ENCODE peak calls at places on chromosomes 2 and 18, in eight cellular contexts. One of them, this sample, is unnamed.

GRCh38 chr2:203840816-203841215 is 26.8 kb upstream of the CTLA4 start:
- DNase-seq in cardiac fibroblast: no peak
- DNase-seq in HL-60: no peak
- DNase-seq in IMR-90: no peak
- DNase-seq in PC-3: no peak
- DNase-seq in dorsolateral prefrontal cortex: no peak
- DNase-seq in uterus: no peak
- DNase-seq in breast epithelium: no peak
- DNase-seq in this sample: no peak

GRCh38 chr2:219661955-219662395 is 34.5 kb downstream of the SLC4A3 start:
- DNase-seq in breast epithelium: no peak
- DNase-seq in PC-3: peak; percentile 71
- DNase-seq in cardiac fibroblast: peak; percentile 72
- DNase-seq in IMR-90: peak; percentile 75
- DNase-seq in HL-60: no peak
- DNase-seq in dorsolateral prefrontal cortex: no peak
- DNase-seq in uterus: no peak
- DNase-seq in this sample: peak; percentile 32

GRCh38 chr2:225270861-225271260 is 128.6 kb upstream of the NYAP2 start:
- DNase-seq in PC-3: peak; percentile 83
- DNase-seq in uterus: no peak
- DNase-seq in cardiac fibroblast: peak; percentile 22
- DNase-seq in HL-60: peak; percentile 61
- DNase-seq in breast epithelium: no peak
- DNase-seq in IMR-90: peak; percentile 53
- DNase-seq in dorsolateral prefrontal cortex: no peak
- DNase-seq in this sample: peak; percentile 76

GRCh38 chr2:158097481-158097880 is 4.2 kb upstream of the UPP2 start:
- DNase-seq in HL-60: no peak
- DNase-seq in PC-3: no peak
- DNase-seq in dorsolateral prefrontal cortex: no peak
- DNase-seq in breast epithelium: no peak
- DNase-seq in cardiac fibroblast: no peak
- DNase-seq in IMR-90: no peak
- DNase-seq in uterus: no peak
- DNase-seq in this sample: no peak

GRCh38 chr2:241490444-241490760 is 18.0 kb downstream of the STK25 start:
- DNase-seq in breast epithelium: no peak
- DNase-seq in dorsolateral prefrontal cortex: no peak
- DNase-seq in HL-60: no peak
- DNase-seq in IMR-90: peak; percentile 16
- DNase-seq in cardiac fibroblast: no peak
- DNase-seq in uterus: no peak
- DNase-seq in PC-3: no peak
- DNase-seq in this sample: no peak

GRCh38 chr18:32469190-32469611 is 1.5 kb downstream of the GAREM1 start:
- DNase-seq in PC-3: peak; percentile 23
- DNase-seq in breast epithelium: no peak
- DNase-seq in cardiac fibroblast: peak; percentile 59
- DNase-seq in dorsolateral prefrontal cortex: peak; percentile 59
- DNase-seq in uterus: peak; percentile 21
- DNase-seq in HL-60: no peak
- DNase-seq in IMR-90: peak; percentile 36
- DNase-seq in this sample: peak; percentile 25

GRCh38 chr2:47025969-47026610 is 110.5 kb upstream of the MCFD2 start:
- DNase-seq in uterus: no peak
- DNase-seq in PC-3: no peak
- DNase-seq in breast epithelium: no peak
- DNase-seq in IMR-90: no peak
- DNase-seq in dorsolateral prefrontal cortex: no peak
- DNase-seq in cardiac fibroblast: no peak
- DNase-seq in HL-60: no peak
- DNase-seq in this sample: no peak

GRCh38 chr18:63725682-63726480 is 23.1 kb downstream of the SERPINB11 start:
- DNase-seq in IMR-90: no peak
- DNase-seq in HL-60: no peak
- DNase-seq in PC-3: no peak
- DNase-seq in dorsolateral prefrontal cortex: no peak
- DNase-seq in breast epithelium: no peak
- DNase-seq in uterus: no peak
- DNase-seq in cardiac fibroblast: no peak
- DNase-seq in this sample: peak; percentile 63

GRCh38 chr2:147198651-147199171 is 646.1 kb upstream of the ACVR2A start:
- DNase-seq in HL-60: no peak
- DNase-seq in IMR-90: no peak
- DNase-seq in cardiac fibroblast: no peak
- DNase-seq in breast epithelium: no peak
- DNase-seq in uterus: no peak
- DNase-seq in PC-3: no peak
- DNase-seq in dorsolateral prefrontal cortex: no peak
- DNase-seq in this sample: no peak

GRCh38 chr2:46196871-46197462 is 100.2 kb upstream of the EPAS1 start:
- DNase-seq in IMR-90: no peak
- DNase-seq in PC-3: no peak
- DNase-seq in dorsolateral prefrontal cortex: no peak
- DNase-seq in uterus: no peak
- DNase-seq in breast epithelium: no peak
- DNase-seq in HL-60: no peak
- DNase-seq in cardiac fibroblast: peak; percentile 35
- DNase-seq in this sample: no peak

GRCh38 chr2:219541611-219542180 is 1.9 kb downstream of the CHPF start:
- DNase-seq in IMR-90: peak; percentile 56
- DNase-seq in uterus: peak; percentile 68
- DNase-seq in breast epithelium: peak; percentile 84
- DNase-seq in cardiac fibroblast: peak; percentile 68
- DNase-seq in HL-60: peak; percentile 84
- DNase-seq in PC-3: peak; percentile 91
- DNase-seq in dorsolateral prefrontal cortex: peak; percentile 80
- DNase-seq in this sample: peak; percentile 70

GRCh38 chr18:8705280-8705940 is at the start of gene MTCL1:
- DNase-seq in breast epithelium: no peak
- DNase-seq in IMR-90: no peak
- DNase-seq in PC-3: peak; percentile 57
- DNase-seq in dorsolateral prefrontal cortex: no peak
- DNase-seq in cardiac fibroblast: peak; percentile 67
- DNase-seq in HL-60: no peak
- DNase-seq in uterus: no peak
- DNase-seq in this sample: peak; percentile 60

GRCh38 chr2:148817210-148817708 is 57.8 kb upstream of the KIF5C start:
- DNase-seq in breast epithelium: no peak
- DNase-seq in IMR-90: no peak
- DNase-seq in uterus: no peak
- DNase-seq in HL-60: no peak
- DNase-seq in dorsolateral prefrontal cortex: peak; percentile 57
- DNase-seq in PC-3: no peak
- DNase-seq in cardiac fibroblast: peak; percentile 49
- DNase-seq in this sample: peak; percentile 6

GRCh38 chr18:48060346-48060745 is 129.9 kb upstream of the SMAD2 start:
- DNase-seq in cardiac fibroblast: no peak
- DNase-seq in HL-60: no peak
- DNase-seq in breast epithelium: no peak
- DNase-seq in PC-3: no peak
- DNase-seq in uterus: no peak
- DNase-seq in IMR-90: no peak
- DNase-seq in dorsolateral prefrontal cortex: no peak
- DNase-seq in this sample: no peak

GRCh38 chr18:43141208-43141607 is 25.7 kb upstream of the RIT2 start:
- DNase-seq in PC-3: no peak
- DNase-seq in cardiac fibroblast: no peak
- DNase-seq in HL-60: no peak
- DNase-seq in uterus: no peak
- DNase-seq in breast epithelium: no peak
- DNase-seq in dorsolateral prefrontal cortex: no peak
- DNase-seq in IMR-90: no peak
- DNase-seq in this sample: no peak

GRCh38 chr2:132374961-132375360 is 41.6 kb upstream of the GPR39 start:
- DNase-seq in cardiac fibroblast: no peak
- DNase-seq in dorsolateral prefrontal cortex: no peak
- DNase-seq in breast epithelium: no peak
- DNase-seq in IMR-90: no peak
- DNase-seq in uterus: peak; percentile 39
- DNase-seq in HL-60: no peak
- DNase-seq in PC-3: no peak
- DNase-seq in this sample: no peak

GRCh38 chr2:132373391-132374135 is 43.0 kb upstream of the GPR39 start:
- DNase-seq in PC-3: no peak
- DNase-seq in uterus: no peak
- DNase-seq in dorsolateral prefrontal cortex: no peak
- DNase-seq in breast epithelium: no peak
- DNase-seq in HL-60: no peak
- DNase-seq in cardiac fibroblast: no peak
- DNase-seq in IMR-90: no peak
- DNase-seq in this sample: no peak

GRCh38 chr2:132374551-132374950 is 42.1 kb upstream of the GPR39 start:
- DNase-seq in PC-3: peak; percentile 29
- DNase-seq in IMR-90: peak; percentile 44
- DNase-seq in dorsolateral prefrontal cortex: no peak
- DNase-seq in cardiac fibroblast: no peak
- DNase-seq in HL-60: no peak
- DNase-seq in breast epithelium: no peak
- DNase-seq in uterus: peak; percentile 46
- DNase-seq in this sample: peak; percentile 16

GRCh38 chr2:132374151-132374550 is 42.5 kb upstream of the GPR39 start:
- DNase-seq in IMR-90: no peak
- DNase-seq in HL-60: no peak
- DNase-seq in cardiac fibroblast: no peak
- DNase-seq in uterus: no peak
- DNase-seq in dorsolateral prefrontal cortex: no peak
- DNase-seq in breast epithelium: no peak
- DNase-seq in PC-3: no peak
- DNase-seq in this sample: no peak

GRCh38 chr2:132372276-132372675 is 44.3 kb upstream of the GPR39 start:
- DNase-seq in IMR-90: no peak
- DNase-seq in cardiac fibroblast: no peak
- DNase-seq in uterus: no peak
- DNase-seq in breast epithelium: no peak
- DNase-seq in PC-3: peak; percentile 5
- DNase-seq in HL-60: peak; percentile 1
- DNase-seq in dorsolateral prefrontal cortex: no peak
- DNase-seq in this sample: no peak
- TF ChIP-seq CTCF in IMR-90: no peak
- TF ChIP-seq CTCF in cardiac fibroblast: no peak
- TF ChIP-seq CTCF in uterus: no peak
- TF ChIP-seq CTCF in breast epithelium: no peak
- TF ChIP-seq CTCF in PC-3: peak; percentile 12
- TF ChIP-seq CTCF in HL-60: no peak
- TF ChIP-seq CTCF in dorsolateral prefrontal cortex: no peak
- TF ChIP-seq CTCF in this sample: no peak

GRCh38 chr2:70907130-70907756 is 28.5 kb upstream of the ATP6V1B1 start:
- DNase-seq in uterus: no peak
- DNase-seq in HL-60: peak; percentile 37
- DNase-seq in IMR-90: no peak
- DNase-seq in dorsolateral prefrontal cortex: no peak
- DNase-seq in cardiac fibroblast: peak; percentile 8
- DNase-seq in breast epithelium: no peak
- DNase-seq in PC-3: no peak
- DNase-seq in this sample: no peak
- H3K4me3 ChIP-seq in uterus: no peak overlapping the region
- H3K4me3 ChIP-seq in HL-60: peak overlapping the region; percentile 21
- H3K4me3 ChIP-seq in IMR-90: no peak overlapping the region
- H3K4me3 ChIP-seq in dorsolateral prefrontal cortex: no peak overlapping the region
- H3K4me3 ChIP-seq in cardiac fibroblast: peak overlapping the region; percentile 16
- H3K4me3 ChIP-seq in breast epithelium: peak overlapping the region; percentile 22
- H3K4me3 ChIP-seq in PC-3: no peak overlapping the region
- H3K4me3 ChIP-seq in this sample: peak overlapping the region; percentile 2

GRCh38 chr18:75054611-75055010 is 154.3 kb downstream of the PTGR3 start:
- DNase-seq in cardiac fibroblast: no peak
- DNase-seq in IMR-90: no peak
- DNase-seq in breast epithelium: no peak
- DNase-seq in PC-3: no peak
- DNase-seq in dorsolateral prefrontal cortex: no peak
- DNase-seq in HL-60: no peak
- DNase-seq in uterus: no peak
- DNase-seq in this sample: no peak
- TF ChIP-seq CTCF in cardiac fibroblast: no peak
- TF ChIP-seq CTCF in IMR-90: no peak
- TF ChIP-seq CTCF in breast epithelium: no peak
- TF ChIP-seq CTCF in PC-3: no peak
- TF ChIP-seq CTCF in dorsolateral prefrontal cortex: no peak
- TF ChIP-seq CTCF in HL-60: no peak
- TF ChIP-seq CTCF in uterus: no peak
- TF ChIP-seq CTCF in this sample: no peak

GRCh38 chr2:70962885-70963878 is 15.2 kb upstream of the ANKRD53 start:
- DNase-seq in uterus: no peak
- DNase-seq in HL-60: no peak
- DNase-seq in breast epithelium: peak; percentile 15
- DNase-seq in cardiac fibroblast: no peak
- DNase-seq in IMR-90: no peak
- DNase-seq in dorsolateral prefrontal cortex: no peak
- DNase-seq in PC-3: no peak
- DNase-seq in this sample: no peak

GRCh38 chr2:70966681-70967080 is 11.7 kb upstream of the ANKRD53 start:
- DNase-seq in dorsolateral prefrontal cortex: no peak
- DNase-seq in uterus: no peak
- DNase-seq in PC-3: no peak
- DNase-seq in HL-60: no peak
- DNase-seq in breast epithelium: no peak
- DNase-seq in IMR-90: no peak
- DNase-seq in cardiac fibroblast: no peak
- DNase-seq in this sample: no peak

GRCh38 chr2:70964133-70964532 is 14.3 kb upstream of the ANKRD53 start:
- DNase-seq in HL-60: no peak
- DNase-seq in IMR-90: no peak
- DNase-seq in cardiac fibroblast: no peak
- DNase-seq in PC-3: no peak
- DNase-seq in uterus: no peak
- DNase-seq in dorsolateral prefrontal cortex: no peak
- DNase-seq in breast epithelium: no peak
- DNase-seq in this sample: no peak

GRCh38 chr2:70965506-70965905 is 12.9 kb upstream of the ANKRD53 start:
- DNase-seq in IMR-90: no peak
- DNase-seq in cardiac fibroblast: no peak
- DNase-seq in uterus: peak; percentile 15
- DNase-seq in breast epithelium: peak; percentile 15
- DNase-seq in dorsolateral prefrontal cortex: no peak
- DNase-seq in PC-3: no peak
- DNase-seq in HL-60: no peak
- DNase-seq in this sample: no peak

DNA sequence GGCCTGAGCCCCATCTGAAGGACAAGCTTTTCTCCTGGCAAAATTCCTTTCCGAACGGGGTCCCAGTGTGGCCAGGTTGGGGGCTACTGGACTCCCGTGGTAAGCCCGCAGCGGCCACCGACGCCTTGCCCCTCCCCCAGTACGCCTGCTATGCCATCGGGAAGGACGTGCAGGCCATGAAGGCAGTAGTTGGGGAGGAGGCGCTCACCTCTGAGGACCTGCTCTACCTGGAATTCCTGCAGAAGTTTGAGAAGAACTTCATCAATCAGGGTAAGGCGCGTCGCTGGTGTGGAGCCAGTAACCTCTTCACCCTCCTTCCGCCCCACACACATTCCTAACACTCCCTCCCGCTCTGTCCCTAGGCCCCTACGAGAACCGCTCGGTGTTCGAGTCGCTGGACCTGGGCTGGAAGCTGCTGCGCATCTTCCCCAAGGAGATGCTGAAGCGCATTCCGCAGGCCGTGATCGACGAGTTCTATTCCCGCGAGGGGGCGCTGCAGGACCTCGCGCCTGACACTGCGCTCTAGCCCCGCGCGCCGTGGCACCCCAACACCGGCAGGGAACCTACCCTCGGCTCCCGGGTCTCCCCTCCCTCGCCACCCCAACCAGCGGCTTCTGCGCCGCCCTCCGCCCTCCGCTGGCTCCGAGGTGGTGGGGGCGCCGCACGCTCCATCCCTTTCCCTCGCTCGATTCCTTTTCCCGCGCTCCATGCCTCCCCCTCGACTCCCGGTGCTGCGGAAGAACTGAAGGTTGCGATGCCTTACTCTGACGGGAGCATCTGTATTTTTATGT is 13.6 kb upstream of the ANKRD53 start:
- DNase-seq in breast epithelium: peak; percentile 29
- DNase-seq in dorsolateral prefrontal cortex: peak; percentile 65
- DNase-seq in IMR-90: peak; percentile 58
- DNase-seq in PC-3: no peak
- DNase-seq in uterus: peak; percentile 80
- DNase-seq in HL-60: peak; percentile 56
- DNase-seq in cardiac fibroblast: peak; percentile 75
- DNase-seq in this sample: peak; percentile 60
- H3K4me3 ChIP-seq in breast epithelium: peak overlapping the region; percentile 44
- H3K4me3 ChIP-seq in dorsolateral prefrontal cortex: peak overlapping the region; percentile 67
- H3K4me3 ChIP-seq in IMR-90: peak overlapping the region; percentile 40
- H3K4me3 ChIP-seq in PC-3: no peak overlapping the region
- H3K4me3 ChIP-seq in uterus: peak overlapping the region; percentile 29
- H3K4me3 ChIP-seq in HL-60: peak overlapping the region; percentile 50
- H3K4me3 ChIP-seq in cardiac fibroblast: peak overlapping the region; percentile 53
- H3K4me3 ChIP-seq in this sample: peak overlapping the region; percentile 34

This sample was measured in astrocyte of the spinal cord.